ENCODE peak calls at places on chromosomes 13 and 19, in nine cellular contexts. N, D, W, Q, K, G, B, Y and S are unnamed samples. For H3K36me3, the result is how much of the 10 kb centered on the place peaks cover.

GRCh38 chr19:3866798-3867638 is 1.8 kb downstream of the ZFR2 start:
- DNase-seq in N (no peak), D (no peak), W (no peak), Q (no peak), K (no peak), G (no peak), B (no peak), Y (no peak), S (no peak)

GRCh38 chr13:19759669-19760068 is 23.1 kb downstream of the PSPC1 start:
- DNase-seq in N (no peak), D (no peak), W (no peak), Q (no peak), K (no peak), G (no peak), B (no peak), Y (no peak), S (no peak)

GRCh38 chr13:50793026-50793425 is 50.5 kb downstream of the DLEU7 start:
- DNase-seq in N (no peak), D (no peak), W (no peak), Q (no peak), K (no peak), G (no peak), B (no peak), Y (no peak), S (no peak)

GRCh38 chr19:11281336-11282049 is 14.5 kb upstream of the TSPAN16 start:
- DNase-seq in N (no peak), D (no peak), W (no peak), Q (no peak), K (no peak), G (no peak), B (no peak), Y (no peak), S (no peak)

GRCh38 chr19:57841364-57841763 is 8.3 kb upstream of the ZNF587 start:
- DNase-seq in N (no peak), D (no peak), W (no peak), Q (no peak), K (no peak), G (no peak), B (no peak), Y (no peak), S (no peak)

GRCh38 chr13:95704510-95704909 is 27.6 kb downstream of the DNAJC3 start:
- DNase-seq in N (no peak), D (peak), W (no peak), Q (no peak), K (peak), G (no peak), B (no peak), Y (no peak), S (no peak)

GRCh38 chr13:75850915-75851314 is 214.8 kb downstream of the LMO7 start:
- DNase-seq in N (no peak), D (peak), W (peak), Q (no peak), K (no peak), G (no peak), B (no peak), Y (no peak), S (no peak)

GRCh38 chr13:76856141-76856571 is 30.0 kb downstream of the KCTD12 start:
- DNase-seq in N (no peak), D (peak), W (no peak), Q (no peak), K (peak), G (no peak), B (no peak), Y (no peak), S (no peak)

GRCh38 chr13:18944501-18945068 is 237.0 kb downstream of the TUBA3C start:
- DNase-seq in N (no peak), D (no peak), W (no peak), Q (no peak), K (no peak), G (no peak), B (no peak), Y (no peak), S (no peak)

GRCh38 chr13:41416276-41416675 is 41.1 kb upstream of the RGCC start:
- DNase-seq in N (no peak), D (no peak), W (no peak), Q (no peak), K (no peak), G (no peak), B (no peak), Y (no peak), S (no peak)

GRCh38 chr13:30107536-30108136 is 199.7 kb downstream of the KATNAL1 start:
- DNase-seq in N (no peak), D (no peak), W (no peak), Q (no peak), K (peak), G (no peak), B (peak), Y (no peak), S (peak)

GRCh38 chr13:81738364-81738763 is 1397.4 kb upstream of the SPRY2 start:
- DNase-seq in N (no peak), D (no peak), W (no peak), Q (no peak), K (no peak), G (peak), B (no peak), Y (no peak), S (no peak)

GRCh38 chr19:13978721-13979191 is 26.4 kb downstream of the DCAF15 start:
- DNase-seq in N (no peak), D (peak), W (no peak), Q (no peak), K (no peak), G (peak), B (no peak), Y (no peak), S (no peak)

GRCh38 chr19:42436006-42436405 is 6.7 kb downstream of the CXCL17 start:
- DNase-seq in N (no peak), D (no peak), W (no peak), Q (no peak), K (peak), G (no peak), B (no peak), Y (no peak), S (no peak)

GRCh38 chr13:65768545-65768944 is 1461.6 kb downstream of the PCDH9 start:
- DNase-seq in N (no peak), D (no peak), W (peak), Q (no peak), K (no peak), G (no peak), B (no peak), Y (no peak), S (no peak)

GRCh38 chr13:102724923-102725322 is 30.1 kb upstream of the METTL21C start:
- DNase-seq in N (no peak), D (peak), W (no peak), Q (no peak), K (peak), G (peak), B (peak), Y (no peak), S (no peak)

GRCh38 chr13:108346376-108346775 is 76.9 kb downstream of the TNFSF13B start:
- DNase-seq in N (no peak), D (no peak), W (no peak), Q (no peak), K (no peak), G (peak), B (no peak), Y (no peak), S (no peak)

GRCh38 chr19:14369399-14370168 is 11.7 kb upstream of the ADGRE5 start:
- DNase-seq in N (no peak), D (no peak), W (no peak), Q (no peak), K (peak), G (no peak), B (peak), Y (no peak), S (peak)

GRCh38 chr19:2661615-2662014 is 40.9 kb downstream of the GNG7 start:
- DNase-seq in N (no peak), D (peak), W (peak), Q (no peak), K (no peak), G (no peak), B (no peak), Y (no peak), S (no peak)

GRCh38 chr19:16394111-16394510 is 69.5 kb downstream of the KLF2 start:
- DNase-seq in N (peak), D (no peak), W (no peak), Q (no peak), K (no peak), G (no peak), B (no peak), Y (no peak), S (no peak)

GRCh38 chr13:27375686-27376326 is 48.6 kb upstream of the GTF3A start:
- DNase-seq in N (no peak), D (peak), W (peak), Q (peak), K (peak), G (peak), B (peak), Y (peak), S (peak)

GRCh38 chr13:26992951-26993490 is 178.6 kb downstream of the USP12 start:
- DNase-seq in N (no peak), D (no peak), W (peak), Q (no peak), K (no peak), G (no peak), B (no peak), Y (no peak), S (no peak)

GRCh38 chr13:41544824-41545707 is 87.7 kb downstream of the RGCC start:
- DNase-seq in N (no peak), D (no peak), W (no peak), Q (no peak), K (no peak), G (no peak), B (no peak), Y (peak), S (no peak)

GRCh38 chr19:15025237-15025636 is 24.0 kb upstream of the CASP14 start:
- DNase-seq in N (no peak), D (peak), W (no peak), Q (no peak), K (no peak), G (no peak), B (peak), Y (no peak), S (no peak)

GRCh38 chr13:98873377-98874028 is 104.4 kb downstream of the DOCK9 start:
- DNase-seq in N (no peak), D (no peak), W (no peak), Q (no peak), K (no peak), G (no peak), B (no peak), Y (no peak), S (no peak)

GRCh38 chr13:48222358-48223015 is 10.5 kb upstream of the ITM2B start:
- DNase-seq in N (peak), D (no peak), W (no peak), Q (peak), K (peak), G (no peak), B (peak), Y (no peak), S (no peak)

GRCh38 chr13:113566227-113566561 is 18.4 kb upstream of the TFDP1 start:
- DNase-seq in N (no peak), D (no peak), W (peak), Q (no peak), K (no peak), G (no peak), B (no peak), Y (peak), S (no peak)

GRCh38 chr13:32669030-32669646 is 82.9 kb downstream of the PDS5B start:
- DNase-seq in N (no peak), D (peak), W (no peak), Q (no peak), K (peak), G (peak), B (peak), Y (no peak), S (no peak)

GRCh38 chr13:51801631-51802099 is 2.3 kb downstream of the DHRS12 start:
- DNase-seq in N (peak), D (peak), W (no peak), Q (peak), K (no peak), G (no peak), B (peak), Y (peak), S (peak)

GRCh38 chr13:59689057-59689456 is 474.7 kb downstream of the DIAPH3 start:
- DNase-seq in N (no peak), D (no peak), W (no peak), Q (no peak), K (no peak), G (no peak), B (no peak), Y (no peak), S (no peak)

GRCh38 chr13:59690857-59691500 is 472.7 kb downstream of the DIAPH3 start:
- DNase-seq in N (no peak), D (no peak), W (no peak), Q (no peak), K (no peak), G (no peak), B (no peak), Y (no peak), S (no peak)

GRCh38 chr13:59687028-59687427 is 476.7 kb downstream of the DIAPH3 start:
- DNase-seq in N (no peak), D (peak), W (no peak), Q (no peak), K (no peak), G (no peak), B (no peak), Y (no peak), S (no peak)

GRCh38 chr13:59696229-59696628 is 467.5 kb downstream of the DIAPH3 start:
- DNase-seq in N (no peak), D (no peak), W (no peak), Q (no peak), K (no peak), G (no peak), B (no peak), Y (no peak), S (no peak)

GRCh38 chr13:59691501-59692066 is 472.1 kb downstream of the DIAPH3 start:
- DNase-seq in N (no peak), D (no peak), W (no peak), Q (no peak), K (peak), G (no peak), B (no peak), Y (no peak), S (no peak)
- TF ChIP-seq CTCF in N (no peak), D (no peak), W (no peak), Q (no peak), K (no peak), G (no peak), B (no peak), Y (no peak), S (no peak)

GRCh38 chr13:110493161-110493593 is 68.3 kb downstream of the RAB20 start:
- DNase-seq in N (peak), D (no peak), W (no peak), Q (no peak), K (no peak), G (no peak), B (no peak), Y (no peak), S (no peak)
- H3K36me3 ChIP-seq in N (under half), D (under half), W (under half), Q (half or more), K (under half), G (under half), B (under half), Y (under half), S (under half)

GRCh38 chr19:5789886-5790572 is 934 bp downstream of the DUS3L start:
- DNase-seq in N (peak), D (no peak), W (no peak), Q (no peak), K (no peak), G (no peak), B (no peak), Y (no peak), S (no peak)
- TF ChIP-seq CTCF in N (no peak), D (no peak), W (no peak), Q (no peak), K (no peak), G (no peak), B (no peak), Y (no peak), S (no peak)

GRCh38 chr19:47186337-47187022 is 44.5 kb downstream of the BBC3 start:
- DNase-seq in N (no peak), D (no peak), W (no peak), Q (no peak), K (no peak), G (no peak), B (no peak), Y (no peak), S (peak)

GRCh38 chr19:47187797-47188196 is 43.2 kb downstream of the BBC3 start:
- DNase-seq in N (no peak), D (no peak), W (no peak), Q (no peak), K (no peak), G (no peak), B (no peak), Y (peak), S (peak)

GRCh38 chr19:47188507-47189033 is 42.4 kb downstream of the BBC3 start:
- DNase-seq in N (no peak), D (no peak), W (no peak), Q (no peak), K (no peak), G (no peak), B (no peak), Y (peak), S (peak)

GRCh38 chr19:47187023-47187655 is 43.9 kb downstream of the BBC3 start:
- DNase-seq in N (no peak), D (no peak), W (no peak), Q (no peak), K (no peak), G (no peak), B (no peak), Y (no peak), S (no peak)

GRCh38 chr19:47190167-47190727 is 40.8 kb downstream of the BBC3 start:
- DNase-seq in N (peak), D (no peak), W (peak), Q (peak), K (peak), G (peak), B (peak), Y (peak), S (peak)
- H3K36me3 ChIP-seq in N (under half), D (under half), W (under half), Q (under half), K (under half), G (under half), B (under half), Y (under half), S (under half)